ENCODE peak calls at places on chromosomes 11 and 22, in ten cellular contexts. L is NCI-H2029; P is neural crest cell; R is NCI-H446 treated with DMSO at 0.1 percent for 48 hours; U is CD8-positive, alpha-beta T cell; Y is stomach; I is right atrium auricular region; F is T-helper 1 cell; K is LoVo; T is stimulated activated CD4-positive, alpha-beta T cell treated with anti-CD3 and anti-CD28 coated beads, Interleukin-12 subunit alpha, Interleukin-12 subunit beta, amount 100 ng/mL, for 24 hours. E is an unnamed sample.

GRCh38 chr22:39396156-39396796 is 3.3 kb upstream of the TAB1 start:
- DNase-seq in L (no peak), P (no peak), R (no peak), U (no peak), Y (no peak), I (no peak), F (no peak), K (no peak), T (no peak), E (no peak)

GRCh38 chr11:13082588-13082987 is 73.5 kb downstream of the RASSF10 start:
- DNase-seq in L (no peak), P (no peak), R (no peak), U (no peak), Y (no peak), I (no peak), F (no peak), K (no peak), T (no peak), E (no peak)

GRCh38 chr11:68311155-68312116 is 955 bp upstream of the LRP5 start:
- DNase-seq in L (no peak), P (no peak), R (no peak), U (no peak), Y (no peak), I (no peak), F (no peak), K (no peak), T (no peak), E (no peak)

GRCh38 chr11:127056338-127056971 is 55.9 kb upstream of the KIRREL3 start:
- DNase-seq in L (peak; percentile 5), P (no peak), R (no peak), U (no peak), Y (no peak), I (peak; percentile 52), F (no peak), K (no peak), T (no peak), E (no peak)

GRCh38 chr11:63595296-63595695 is 18.9 kb downstream of the PLAAT3 start:
- DNase-seq in L (no peak), P (no peak), R (no peak), U (no peak), Y (no peak), I (no peak), F (no peak), K (no peak), T (no peak), E (no peak)

GRCh38 chr11:69348414-69349235 is 54.7 kb downstream of the MYEOV start:
- DNase-seq in L (no peak), P (no peak), R (no peak), U (no peak), Y (no peak), I (peak; percentile 26), F (no peak), K (no peak), T (no peak), E (peak; percentile 11)

GRCh38 chr22:46815896-46816721 is 53.7 kb downstream of the TBC1D22A start:
- DNase-seq in L (peak; percentile 16), P (no peak), R (peak; percentile 63), U (no peak), Y (no peak), I (peak; percentile 55), F (no peak), K (no peak), T (no peak), E (no peak)

GRCh38 chr22:29733362-29734322 is 13.8 kb downstream of the CABP7 start:
- DNase-seq in L (no peak), P (no peak), R (peak; percentile 57), U (no peak), Y (no peak), I (no peak), F (no peak), K (no peak), T (no peak), E (no peak)

GRCh38 chr11:93476796-93477195 is 66.4 kb downstream of the SMCO4 start:
- DNase-seq in L (no peak), P (no peak), R (no peak), U (no peak), Y (no peak), I (no peak), F (no peak), K (no peak), T (no peak), E (no peak)

GRCh38 chr11:68342459-68343158 is 30.2 kb downstream of the LRP5 start:
- DNase-seq in L (no peak), P (no peak), R (no peak), U (no peak), Y (peak; percentile 60), I (no peak), F (no peak), K (no peak), T (no peak), E (peak; percentile 61)

GRCh38 chr11:117424781-117425180 is 97.1 kb downstream of the CEP164 start:
- DNase-seq in L (no peak), P (no peak), R (no peak), U (no peak), Y (no peak), I (no peak), F (no peak), K (no peak), T (no peak), E (no peak)

GRCh38 chr11:10592331-10592730 is 23.9 kb upstream of the LYVE1 start:
- DNase-seq in L (no peak), P (no peak), R (no peak), U (no peak), Y (no peak), I (no peak), F (no peak), K (peak; percentile 18), T (no peak), E (no peak)

GRCh38 chr11:47236482-47236881 is 12.1 kb downstream of the ACP2 start:
- DNase-seq in L (peak; percentile 38), P (no peak), R (no peak), U (no peak), Y (no peak), I (no peak), F (no peak), K (no peak), T (no peak), E (no peak)

GRCh38 chr11:90113541-90113940 is 20.9 kb upstream of the NAALAD2 start:
- DNase-seq in L (no peak), P (no peak), R (no peak), U (no peak), Y (no peak), I (no peak), F (no peak), K (peak; percentile 7), T (no peak), E (no peak)

GRCh38 chr11:63535734-63536133 is 874 bp upstream of the PLAAT4 start:
- DNase-seq in L (no peak), P (no peak), R (no peak), U (peak; percentile 25), Y (no peak), I (no peak), F (peak; percentile 53), K (no peak), T (no peak), E (no peak)

GRCh38 chr11:24163146-24163545 is 333.7 kb upstream of the LUZP2 start:
- DNase-seq in L (no peak), P (no peak), R (no peak), U (no peak), Y (no peak), I (no peak), F (no peak), K (no peak), T (no peak), E (no peak)

GRCh38 chr11:94593030-94593429 is 25.9 kb downstream of the PIWIL4 start:
- DNase-seq in L (no peak), P (no peak), R (no peak), U (no peak), Y (no peak), I (no peak), F (no peak), K (no peak), T (no peak), E (no peak)

GRCh38 chr22:36156515-36157419 is 3.8 kb downstream of the APOL3 start:
- DNase-seq in L (peak; percentile 67), P (no peak), R (no peak), U (peak; percentile 55), Y (peak; percentile 68), I (peak; percentile 93), F (peak; percentile 65), K (peak; percentile 65), T (peak; percentile 78), E (peak; percentile 80)

GRCh38 chr11:70376621-70377020 is 21.7 kb upstream of the CTTN start:
- DNase-seq in L (no peak), P (no peak), R (no peak), U (no peak), Y (no peak), I (no peak), F (no peak), K (no peak), T (no peak), E (no peak)

GRCh38 chr11:17479284-17480214 is 2.9 kb upstream of the ABCC8 start:
- DNase-seq in L (peak; percentile 18), P (peak; percentile 74), R (no peak), U (no peak), Y (peak; percentile 53), I (no peak), F (no peak), K (peak; percentile 50), T (no peak), E (no peak)

GRCh38 chr22:44305888-44306287 is 6.9 kb downstream of the SHISAL1 start:
- DNase-seq in L (no peak), P (no peak), R (no peak), U (no peak), Y (no peak), I (no peak), F (no peak), K (no peak), T (no peak), E (no peak)

GRCh38 chr22:46878549-46878948 is 116.1 kb downstream of the TBC1D22A start:
- DNase-seq in L (no peak), P (no peak), R (no peak), U (no peak), Y (no peak), I (no peak), F (no peak), K (no peak), T (no peak), E (no peak)

GRCh38 chr11:57639321-57640067 is 10.2 kb downstream of the YPEL4 start:
- DNase-seq in L (no peak), P (peak; percentile 92), R (no peak), U (no peak), Y (no peak), I (no peak), F (no peak), K (no peak), T (no peak), E (no peak)

GRCh38 chr11:28833169-28833568 is 725.0 kb downstream of the METTL15 start:
- DNase-seq in L (no peak), P (no peak), R (no peak), U (no peak), Y (no peak), I (no peak), F (no peak), K (no peak), T (no peak), E (no peak)

GRCh38 chr11:65160643-65161042 is 9.4 kb upstream of the SPDYC start:
- DNase-seq in L (no peak), P (no peak), R (no peak), U (no peak), Y (no peak), I (no peak), F (no peak), K (no peak), T (no peak), E (no peak)

GRCh38 chr22:36577019-36577418 is 48.1 kb upstream of the EIF3D start:
- DNase-seq in L (no peak), P (no peak), R (no peak), U (no peak), Y (no peak), I (no peak), F (no peak), K (peak; percentile 16), T (no peak), E (no peak)

GRCh38 chr22:37419916-37420655 is 7.2 kb downstream of the ELFN2 start:
- DNase-seq in L (no peak), P (no peak), R (no peak), U (no peak), Y (no peak), I (no peak), F (no peak), K (no peak), T (no peak), E (no peak)

GRCh38 chr11:12725047-12725862 is 51.0 kb downstream of the TEAD1 start:
- DNase-seq in L (no peak), P (no peak), R (no peak), U (no peak), Y (no peak), I (no peak), F (no peak), K (peak; percentile 20), T (no peak), E (no peak)

E was measured in lung.